ENCODE peak calls at places on chromosomes 13 and 19, in six cellular contexts. V is GM13976, U is GM06990, J is tibial nerve, K is WERI-Rb-1, Y is endothelial cell. S is an unnamed sample.
A peak's percentile ranks its signal among the peaks of the same experiment; 100 is the strongest.

GRCh38 chr19:6963937-6964336 is 57.3 kb downstream of the MBD3L2B start:
- DNase-seq in V (no peak), U (no peak), J (no peak), K (peak; percentile 7), Y (no peak), S (no peak)

GRCh38 chr19:13849991-13850909 is 26.7 kb upstream of the NANOS3 start:
- DNase-seq in V (peak; percentile 81), U (peak; percentile 65), J (peak; percentile 77), K (no peak), Y (peak; percentile 81), S (peak; percentile 79)

GRCh38 chr19:43723588-43723987 is 7.7 kb downstream of the IRGC start:
- DNase-seq in V (no peak), U (no peak), J (no peak), K (no peak), Y (no peak), S (no peak)

GRCh38 chr13:36038785-36039415 is 92.3 kb downstream of the DCLK1 start:
- DNase-seq in V (no peak), U (no peak), J (no peak), K (no peak), Y (no peak), S (no peak)

GRCh38 chr13:39023316-39023715 is 14.6 kb downstream of the PROSER1 start:
- DNase-seq in V (no peak), U (no peak), J (no peak), K (no peak), Y (no peak), S (no peak)

GRCh38 chr19:17243854-17244617 is 1.7 kb downstream of the NR2F6 start:
- DNase-seq in V (no peak), U (no peak), J (peak; percentile 59), K (peak; percentile 46), Y (peak; percentile 42), S (no peak)

GRCh38 chr19:1243768-1244692 is 2.5 kb downstream of the ATP5F1D start:
- DNase-seq in V (peak; percentile 89), U (peak; percentile 79), J (no peak), K (peak; percentile 84), Y (peak; percentile 90), S (peak; percentile 84)

GRCh38 chr13:23472189-23472588 is 38.7 kb upstream of the SACS start:
- DNase-seq in V (no peak), U (no peak), J (no peak), K (no peak), Y (no peak), S (no peak)

GRCh38 chr19:29576043-29576442 is 30.0 kb upstream of the POP4 start:
- DNase-seq in V (no peak), U (no peak), J (no peak), K (no peak), Y (no peak), S (no peak)

GRCh38 chr13:75492389-75492788 is 10.4 kb upstream of the TBC1D4 start:
- DNase-seq in V (no peak), U (no peak), J (no peak), K (no peak), Y (no peak), S (no peak)

GRCh38 chr13:64074989-64075474 is 2659.4 kb upstream of the PCDH20 start:
- DNase-seq in V (no peak), U (no peak), J (no peak), K (no peak), Y (no peak), S (no peak)

GRCh38 chr19:12838182-12838890 is at the start of gene MAST1:
- DNase-seq in V (peak; percentile 91), U (peak; percentile 66), J (no peak), K (peak; percentile 65), Y (peak; percentile 68), S (no peak)

GRCh38 chr13:66312312-66313087 is 917.6 kb downstream of the PCDH9 start:
- DNase-seq in V (no peak), U (no peak), J (no peak), K (no peak), Y (no peak), S (no peak)

GRCh38 chr13:78680064-78680463 is 21.1 kb upstream of the OBI1 start:
- DNase-seq in V (no peak), U (no peak), J (no peak), K (no peak), Y (no peak), S (no peak)

GRCh38 chr19:28426902-28427232 is 786.1 kb downstream of the UQCRFS1 start:
- DNase-seq in V (no peak), U (no peak), J (no peak), K (no peak), Y (no peak), S (no peak)

GRCh38 chr13:30866692-30867669 is 39.1 kb upstream of the MEDAG start:
- DNase-seq in V (no peak), U (no peak), J (no peak), K (no peak), Y (no peak), S (no peak)

GRCh38 chr19:49118565-49119410 is at the start of gene C19orf73:
- DNase-seq in V (peak; percentile 99), U (peak; percentile 97), J (peak; percentile 88), K (peak; percentile 95), Y (peak; percentile 95), S (peak; percentile 92)

GRCh38 chr13:110517505-110518149 is 43.9 kb downstream of the RAB20 start:
- DNase-seq in V (no peak), U (no peak), J (no peak), K (no peak), Y (no peak), S (no peak)

GRCh38 chr19:35168261-35168660 is 13.7 kb downstream of the FXYD5 start:
- DNase-seq in V (peak; percentile 4), U (no peak), J (no peak), K (no peak), Y (no peak), S (no peak)
- TF ChIP-seq CTCF in V (no peak), U (no peak), J (no peak), K (no peak), Y (no peak), S (no peak)

GRCh38 chr19:31943305-31943704 is 402.1 kb upstream of the ZNF507 start:
- DNase-seq in V (no peak), U (no peak), J (no peak), K (peak; percentile 66), Y (peak; percentile 11), S (no peak)
- TF ChIP-seq CTCF in V (no peak), U (no peak), J (no peak), K (peak; percentile 41), Y (no peak), S (no peak)

GRCh38 chr19:10270616-10271394 is at the start of gene ICAM1:
- DNase-seq in V (peak; percentile 89), U (peak; percentile 88), J (peak; percentile 50), K (peak; percentile 43), Y (peak; percentile 77), S (peak; percentile 93)

GRCh38 chr19:10270180-10270615 is 722 bp upstream of the ICAM1 start:
- DNase-seq in V (peak; percentile 84), U (peak; percentile 88), J (peak; percentile 35), K (no peak), Y (no peak), S (peak; percentile 98)

GRCh38 chr19:10268077-10268476 is 2.8 kb upstream of the ICAM1 start:
- DNase-seq in V (no peak), U (no peak), J (no peak), K (no peak), Y (peak; percentile 44), S (no peak)

GRCh38 chr19:10271543-10272086 is 695 bp downstream of the ICAM1 start:
- DNase-seq in V (peak; percentile 77), U (peak; percentile 72), J (no peak), K (no peak), Y (no peak), S (peak; percentile 82)

GRCh38 chr19:10269333-10270179 is 1.4 kb upstream of the ICAM1 start:
- DNase-seq in V (peak; percentile 86), U (peak; percentile 90), J (peak; percentile 79), K (peak; percentile 83), Y (peak; percentile 95), S (peak; percentile 85)
- TF ChIP-seq CTCF in V (peak; percentile 95), U (peak; percentile 93), J (peak; percentile 96), K (peak; percentile 92), Y (peak; percentile 86), S (peak; percentile 98)

GRCh38 chr19:53311897-53312296 is 21.7 kb upstream of the ZNF845 start:
- DNase-seq in V (no peak), U (no peak), J (no peak), K (no peak), Y (no peak), S (no peak)

GRCh38 chr19:53311044-53311443 is 22.5 kb upstream of the ZNF845 start:
- DNase-seq in V (no peak), U (no peak), J (no peak), K (peak; percentile 73), Y (no peak), S (no peak)

GRCh38 chr19:53308339-53308811 is 25.2 kb upstream of the ZNF845 start:
- DNase-seq in V (no peak), U (no peak), J (no peak), K (peak; percentile 79), Y (peak; percentile 56), S (no peak)
- TF ChIP-seq CTCF in V (no peak), U (no peak), J (no peak), K (peak; percentile 82), Y (no peak), S (no peak)

DNA sequence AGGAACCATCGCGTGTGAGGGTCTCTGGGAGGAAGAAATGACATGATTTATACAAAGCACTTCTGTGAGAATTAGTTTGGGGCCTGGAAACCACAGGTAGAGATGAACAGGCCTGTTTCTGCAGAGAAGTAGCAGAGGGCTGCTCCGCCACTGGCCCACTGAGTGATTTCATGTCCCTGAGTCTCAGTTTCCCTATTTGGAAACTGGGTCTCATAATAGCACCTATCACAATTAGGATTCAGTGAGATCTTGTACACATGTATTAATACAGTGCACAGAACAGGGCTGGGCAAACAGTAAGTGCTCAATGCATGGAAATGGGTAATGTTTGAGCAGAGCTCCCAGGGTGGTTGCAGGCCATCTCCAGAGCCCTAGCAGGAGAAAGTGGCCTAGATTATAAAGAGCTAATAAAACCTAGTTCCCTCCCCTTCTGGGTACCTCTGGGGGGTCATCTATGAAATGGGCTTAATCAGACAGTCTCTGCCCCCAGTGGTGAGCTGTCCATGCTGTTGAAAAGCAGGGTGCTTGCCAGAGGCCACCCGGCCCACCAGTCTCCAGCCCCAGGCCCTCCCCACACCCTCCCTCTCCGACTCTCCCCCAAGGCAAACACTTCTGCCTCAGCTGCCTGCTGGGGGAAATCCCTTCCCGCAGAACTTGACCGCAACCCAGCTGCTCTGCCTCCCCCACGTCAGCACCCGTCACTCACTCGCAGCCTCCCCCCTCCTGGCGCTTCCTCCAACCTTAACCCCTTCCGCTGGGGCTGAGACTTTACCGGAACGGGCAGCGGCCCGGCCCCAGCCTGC is 4.5 kb downstream of the BCL3 start:
- DNase-seq in V (peak; percentile 96), U (peak; percentile 95), J (peak; percentile 64), K (peak; percentile 89), Y (peak; percentile 39), S (peak; percentile 98)
- TF ChIP-seq CTCF in V (no peak), U (no peak), J (no peak), K (no peak), Y (no peak), S (peak; percentile 7)

GRCh38 chr19:5243878-5244277 is 96.7 kb downstream of the PTPRS start:
- DNase-seq in V (no peak), U (no peak), J (no peak), K (no peak), Y (no peak), S (no peak)
- TF ChIP-seq CTCF in V (no peak), U (no peak), J (no peak), K (no peak), Y (no peak), S (no peak)

S was measured in CD14-positive monocyte.